ENCODE peak calls at places on chromosomes 12 and 14, in five cellular contexts. K, W, R, J and N are unnamed samples.

GRCh38 chr12:11730299-11731041 is 81.0 kb downstream of the ETV6 start:
- DNase-seq in K (no peak), W (peak), R (peak), J (peak), N (no peak)

GRCh38 chr12:48265792-48266191 is 62.7 kb upstream of the OR10AD1 start:
- DNase-seq in K (no peak), W (no peak), R (no peak), J (no peak), N (no peak)

GRCh38 chr12:53493610-53494391 is 5.5 kb downstream of the MAP3K12 start:
- DNase-seq in K (no peak), W (no peak), R (no peak), J (no peak), N (no peak)

GRCh38 chr12:71277866-71278265 is 120.1 kb upstream of the TSPAN8 start:
- DNase-seq in K (no peak), W (no peak), R (no peak), J (no peak), N (no peak)

GRCh38 chr14:53310412-53310811 is 157.3 kb upstream of the DDHD1 start:
- DNase-seq in K (no peak), W (no peak), R (no peak), J (no peak), N (no peak)

GRCh38 chr12:30507576-30507975 is 188.1 kb downstream of the IPO8 start:
- DNase-seq in K (no peak), W (no peak), R (no peak), J (no peak), N (no peak)

GRCh38 chr12:117100251-117100650 is 1.0 kb upstream of the TESC start:
- DNase-seq in K (no peak), W (no peak), R (no peak), J (peak), N (no peak)

GRCh38 chr12:102539651-102540553 is 59.5 kb upstream of the IGF1 start:
- DNase-seq in K (no peak), W (no peak), R (no peak), J (peak), N (no peak)

GRCh38 chr12:674272-674781 is 11.1 kb upstream of the NINJ2 start:
- DNase-seq in K (no peak), W (peak), R (no peak), J (no peak), N (no peak)

GRCh38 chr14:72736791-72737559 is 156.9 kb downstream of the DPF3 start:
- DNase-seq in K (no peak), W (no peak), R (no peak), J (no peak), N (no peak)

GRCh38 chr12:51846911-51847829 is 1.3 kb downstream of the FIGNL2 start:
- DNase-seq in K (no peak), W (peak), R (peak), J (peak), N (no peak)

GRCh38 chr12:93363854-93364297 is 13.8 kb upstream of the NUDT4 start:
- DNase-seq in K (no peak), W (no peak), R (no peak), J (no peak), N (no peak)

GRCh38 chr12:101414533-101415119 is 7.1 kb upstream of the ARL1 start:
- DNase-seq in K (no peak), W (peak), R (no peak), J (peak), N (no peak)

GRCh38 chr14:70995671-70996070 is 88.4 kb downstream of the PCNX1 start:
- DNase-seq in K (no peak), W (peak), R (no peak), J (peak), N (no peak)

GRCh38 chr12:71170456-71170855 is 12.7 kb upstream of the TSPAN8 start:
- DNase-seq in K (no peak), W (no peak), R (no peak), J (no peak), N (no peak)

GRCh38 chr12:104566244-104566993 is 109.7 kb downstream of the CHST11 start:
- DNase-seq in K (no peak), W (no peak), R (no peak), J (no peak), N (no peak)

GRCh38 chr12:49098035-49098451 is 3.4 kb upstream of the DHH start:
- DNase-seq in K (no peak), W (peak), R (peak), J (peak), N (no peak)

GRCh38 chr12:30440826-30441602 is 254.7 kb downstream of the IPO8 start:
- DNase-seq in K (no peak), W (no peak), R (no peak), J (peak), N (no peak)

GRCh38 chr12:774051-774614 is 21.8 kb downstream of the WNK1 start:
- DNase-seq in K (no peak), W (no peak), R (no peak), J (no peak), N (no peak)

GRCh38 chr12:6341439-6342139 is at the start of gene TNFRSF1A:
- DNase-seq in K (no peak), W (peak), R (peak), J (peak), N (no peak)

GRCh38 chr12:49827351-49828099 is 688 bp downstream of the NCKAP5L start:
- DNase-seq in K (no peak), W (peak), R (peak), J (peak), N (no peak)

GRCh38 chr12:119803391-119803791 is 73.7 kb downstream of the CIT start:
- DNase-seq in K (no peak), W (no peak), R (peak), J (no peak), N (no peak)

GRCh38 chr12:5733136-5733755 is 211.8 kb downstream of the ANO2 start:
- DNase-seq in K (no peak), W (no peak), R (no peak), J (no peak), N (no peak)

GRCh38 chr12:29176951-29177350 is 27.9 kb downstream of the FAR2 start:
- DNase-seq in K (no peak), W (no peak), R (no peak), J (no peak), N (no peak)

GRCh38 chr12:45575417-45575816 is 154.1 kb upstream of the ARID2 start:
- DNase-seq in K (no peak), W (no peak), R (no peak), J (no peak), N (no peak)

GRCh38 chr14:93100098-93100497 is 15.6 kb downstream of the ITPK1 start:
- DNase-seq in K (no peak), W (no peak), R (no peak), J (no peak), N (no peak)

GRCh38 chr14:93100570-93100969 is 15.2 kb downstream of the ITPK1 start:
- DNase-seq in K (no peak), W (no peak), R (no peak), J (no peak), N (no peak)

GRCh38 chr14:93099187-93099586 is 16.5 kb downstream of the ITPK1 start:
- DNase-seq in K (no peak), W (no peak), R (no peak), J (no peak), N (no peak)

GRCh38 chr14:93102141-93102540 is 13.6 kb downstream of the ITPK1 start:
- DNase-seq in K (no peak), W (peak), R (no peak), J (no peak), N (no peak)

GRCh38 chr14:93099643-93100042 is 16.1 kb downstream of the ITPK1 start:
- DNase-seq in K (no peak), W (no peak), R (no peak), J (no peak), N (no peak)
- TF ChIP-seq CTCF in K (no peak), W (no peak), R (no peak), J (no peak), N (no peak)

DNA sequence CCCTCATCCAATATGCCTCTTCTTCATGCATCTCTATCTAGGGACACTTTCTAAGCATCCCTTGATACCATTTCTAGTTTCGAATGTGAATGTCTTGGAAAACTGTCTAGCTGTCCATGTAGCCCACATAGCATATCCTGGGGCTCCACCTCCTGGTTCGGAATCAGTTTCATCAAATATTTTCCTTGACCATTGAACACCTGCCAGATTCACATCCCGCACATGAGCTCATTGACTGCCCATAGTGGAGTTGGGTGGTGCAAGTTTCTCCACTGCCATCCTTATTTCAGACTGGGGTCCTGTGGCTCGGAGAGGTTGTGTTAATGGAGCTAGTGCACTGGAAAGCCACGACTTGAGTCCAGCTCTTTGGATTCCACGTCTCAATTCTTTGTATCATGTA is 58.6 kb upstream of the TMEM263 start:
- DNase-seq in K (no peak), W (peak), R (no peak), J (peak), N (no peak)
- TF ChIP-seq CTCF in K (no peak), W (no peak), R (no peak), J (no peak), N (no peak)

DNA sequence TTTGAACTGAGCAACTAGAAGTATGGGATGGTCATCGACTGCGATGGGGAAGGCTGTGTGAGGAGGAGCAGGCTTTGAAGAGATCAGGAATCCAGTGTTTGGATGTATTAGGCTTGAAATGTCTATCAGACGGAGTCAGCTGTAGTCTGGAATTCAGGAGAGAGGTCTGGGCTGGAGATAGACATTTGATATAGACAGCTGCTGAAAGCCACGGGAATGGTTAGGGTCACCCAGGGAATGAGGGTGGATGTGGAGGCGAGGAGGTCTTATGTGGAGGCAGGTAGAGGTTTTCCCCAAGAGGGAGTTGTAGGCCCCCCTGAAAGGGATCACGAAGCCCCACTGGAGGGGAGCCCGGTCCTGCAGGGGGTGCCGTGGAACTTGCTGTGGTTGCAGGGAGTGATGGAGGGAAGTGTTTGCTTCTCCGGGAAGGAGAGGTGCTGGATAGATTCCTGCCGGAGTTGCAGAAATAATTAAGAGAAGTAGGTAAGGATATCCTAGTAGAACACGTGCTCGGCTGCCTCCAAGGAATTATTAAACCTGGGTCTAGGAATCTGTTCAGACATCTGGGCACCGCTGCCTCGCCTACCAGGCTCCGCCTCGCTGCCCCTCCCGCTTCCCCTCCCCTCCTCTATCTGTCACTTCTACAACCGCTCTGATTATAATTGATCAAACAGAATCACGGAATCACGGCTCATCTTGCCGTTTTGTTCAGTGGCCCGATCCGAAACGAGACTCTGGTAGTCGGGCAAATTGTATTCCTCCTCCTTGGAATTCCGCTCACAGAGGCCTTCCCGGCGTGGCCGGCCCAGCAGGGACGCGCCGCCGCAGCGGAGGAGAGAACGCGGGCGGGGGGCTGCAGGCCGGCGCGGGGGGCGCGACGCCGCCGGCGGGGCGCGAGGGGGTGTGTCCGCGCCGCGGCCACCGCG is 824 bp upstream of the CACNA1C start:
- DNase-seq in K (no peak), W (no peak), R (no peak), J (no peak), N (no peak)
- TF ChIP-seq CTCF in K (no peak), W (no peak), R (no peak), J (no peak), N (no peak)

GRCh38 chr12:19779393-19780056 is 340.2 kb downstream of the AEBP2 start:
- DNase-seq in K (no peak), W (no peak), R (no peak), J (no peak), N (no peak)
- TF ChIP-seq CTCF in K (no peak), W (no peak), R (no peak), J (no peak), N (no peak)

GRCh38 chr14:102050625-102051024 is 36.2 kb downstream of the HSP90AA1 start:
- DNase-seq in K (no peak), W (no peak), R (no peak), J (no peak), N (no peak)

GRCh38 chr14:102050026-102050405 is 36.8 kb downstream of the HSP90AA1 start:
- DNase-seq in K (no peak), W (no peak), R (no peak), J (no peak), N (no peak)

GRCh38 chr14:102049258-102050025 is 37.4 kb downstream of the HSP90AA1 start:
- DNase-seq in K (no peak), W (no peak), R (no peak), J (no peak), N (no peak)

GRCh38 chr14:102055181-102055901 is 31.5 kb downstream of the HSP90AA1 start:
- DNase-seq in K (no peak), W (no peak), R (no peak), J (no peak), N (no peak)

DNA sequence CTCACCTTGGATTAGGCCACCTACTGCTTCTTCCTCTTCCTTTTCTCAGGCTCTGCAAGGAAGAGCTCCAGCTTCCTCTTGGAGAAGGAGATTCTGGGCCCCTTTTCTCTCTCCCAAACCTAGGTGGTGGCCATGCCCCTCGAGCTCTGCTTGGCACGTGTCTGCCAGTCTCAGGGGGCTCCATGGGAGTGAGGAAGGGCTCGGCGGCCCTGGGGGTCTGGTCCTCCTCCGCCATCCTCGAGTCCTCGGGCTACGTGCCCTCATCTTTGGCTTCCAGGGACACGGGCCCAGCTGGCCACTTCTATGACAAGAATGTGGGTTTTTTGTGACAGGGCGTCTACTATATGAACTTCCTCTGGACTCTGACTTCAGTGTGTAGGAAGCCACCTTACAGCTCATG is 34.3 kb downstream of the HSP90AA1 start:
- DNase-seq in K (no peak), W (no peak), R (no peak), J (no peak), N (no peak)
- TF ChIP-seq CTCF in K (no peak), W (no peak), R (no peak), J (no peak), N (no peak)

DNA sequence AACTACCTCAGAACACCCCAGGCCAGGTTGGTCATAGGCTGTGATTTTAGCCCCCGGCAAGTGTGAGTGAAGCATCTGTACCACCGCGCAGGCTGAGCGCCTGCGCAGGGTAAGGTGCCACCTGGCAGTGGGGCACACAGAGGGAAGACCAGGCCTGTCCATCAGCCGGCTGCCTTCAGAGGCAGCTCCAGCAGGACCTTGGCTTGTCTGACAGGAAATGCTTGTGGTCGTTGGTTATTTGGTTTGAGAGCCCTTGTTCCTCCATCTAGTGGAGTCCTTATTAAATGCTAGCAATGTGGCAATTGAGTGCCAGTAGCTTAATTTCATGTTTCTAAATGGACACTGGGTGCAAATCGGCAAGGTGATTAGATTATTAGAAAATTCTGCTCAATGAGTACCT is 27.5 kb downstream of the SLC25A29 start:
- DNase-seq in K (no peak), W (no peak), R (peak), J (no peak), N (no peak)
- TF ChIP-seq CTCF in K (no peak), W (no peak), R (no peak), J (no peak), N (no peak)